ENCODE peak calls at places on chromosomes 2 and 18, in nine cellular contexts. X is HAP-1; J is posterior vena cava; B is mucosa of gallbladder; I is A172; R is activated gamma-delta T cell treated with Interleukin-2 at 50 U/mL for 16 hours; P is nucleus accumbens; A is activated T-cell treated with anti-CD3 and anti-CD28 coated beads, Interleukin-2, amount 50 U/mL, for 72 hours; L is DMS 273 treated with DMSO at 0.1 percent for 48 hours. Y is an unnamed sample.

GRCh38 chr2:200376422-200377142 is 70.1 kb downstream of the SPATS2L start:
- DNase-seq in X (no peak), J (no peak), B (no peak), I (peak; percentile 45), R (peak; percentile 16), P (no peak), A (peak; percentile 12), L (no peak), Y (no peak)

GRCh38 chr2:78925258-78925657 is 100.2 kb upstream of the REG3G start:
- DNase-seq in X (no peak), J (no peak), B (no peak), I (no peak), R (no peak), P (no peak), A (no peak), L (no peak), Y (no peak)

GRCh38 chr18:32714571-32715148 is 58.2 kb downstream of the KLHL14 start:
- DNase-seq in X (peak; percentile 66), J (no peak), B (peak; percentile 62), I (peak; percentile 47), R (no peak), P (no peak), A (peak; percentile 19), L (no peak), Y (no peak)

GRCh38 chr2:239390546-239391285 is 10.1 kb downstream of the HDAC4 start:
- DNase-seq in X (no peak), J (peak; percentile 78), B (no peak), I (no peak), R (no peak), P (no peak), A (no peak), L (no peak), Y (no peak)

GRCh38 chr18:33716061-33716683 is 138.2 kb downstream of the ASXL3 start:
- DNase-seq in X (no peak), J (no peak), B (no peak), I (no peak), R (no peak), P (no peak), A (no peak), L (no peak), Y (no peak)

GRCh38 chr2:47779416-47779790 is 3.5 kb upstream of the MSH6 start:
- DNase-seq in X (no peak), J (no peak), B (no peak), I (no peak), R (no peak), P (no peak), A (no peak), L (no peak), Y (no peak)

GRCh38 chr2:9288233-9288632 is 81.6 kb downstream of the ASAP2 start:
- DNase-seq in X (no peak), J (no peak), B (no peak), I (peak; percentile 94), R (no peak), P (no peak), A (no peak), L (no peak), Y (no peak)

GRCh38 chr2:195151711-195152110 is 505.3 kb upstream of the SLC39A10 start:
- DNase-seq in X (no peak), J (no peak), B (no peak), I (no peak), R (no peak), P (no peak), A (no peak), L (no peak), Y (no peak)

GRCh38 chr2:220227272-220227920 is 600.0 kb downstream of the SLC4A3 start:
- DNase-seq in X (no peak), J (no peak), B (no peak), I (peak; percentile 59), R (no peak), P (no peak), A (no peak), L (no peak), Y (no peak)

GRCh38 chr2:106026271-106027190 is 167.6 kb downstream of the UXS1 start:
- DNase-seq in X (no peak), J (no peak), B (no peak), I (no peak), R (no peak), P (no peak), A (no peak), L (no peak), Y (no peak)

GRCh38 chr2:190050001-190050400 is 12.5 kb downstream of the MSTN start:
- DNase-seq in X (no peak), J (no peak), B (no peak), I (no peak), R (no peak), P (no peak), A (no peak), L (no peak), Y (no peak)

GRCh38 chr18:45221363-45221762 is 393.9 kb upstream of the SLC14A2 start:
- DNase-seq in X (no peak), J (no peak), B (no peak), I (no peak), R (no peak), P (no peak), A (no peak), L (no peak), Y (no peak)

GRCh38 chr2:26838121-26838906 is 9.6 kb upstream of the DPYSL5 start:
- DNase-seq in X (peak; percentile 40), J (no peak), B (no peak), I (no peak), R (no peak), P (no peak), A (no peak), L (no peak), Y (no peak)

GRCh38 chr18:49911414-49911813 is 98.1 kb upstream of the ACAA2 start:
- DNase-seq in X (no peak), J (no peak), B (no peak), I (no peak), R (no peak), P (no peak), A (no peak), L (no peak), Y (no peak)

GRCh38 chr2:146853741-146854444 is 990.9 kb upstream of the ACVR2A start:
- DNase-seq in X (no peak), J (no peak), B (no peak), I (peak; percentile 34), R (no peak), P (no peak), A (no peak), L (no peak), Y (no peak)

GRCh38 chr2:10216677-10217498 is 85.8 kb upstream of the HPCAL1 start:
- DNase-seq in X (no peak), J (peak; percentile 45), B (no peak), I (no peak), R (no peak), P (no peak), A (no peak), L (no peak), Y (no peak)

GRCh38 chr2:222946700-222947278 is 86.0 kb downstream of the ACSL3 start:
- DNase-seq in X (no peak), J (no peak), B (no peak), I (no peak), R (no peak), P (no peak), A (no peak), L (no peak), Y (no peak)

GRCh38 chr18:63074987-63075404 is 244.6 kb downstream of the BCL2 start:
- DNase-seq in X (peak; percentile 69), J (peak; percentile 92), B (peak; percentile 80), I (no peak), R (peak; percentile 39), P (peak; percentile 56), A (peak; percentile 69), L (peak; percentile 62), Y (peak; percentile 29)

GRCh38 chr2:47867205-47867604 is 39.1 kb downstream of the FBXO11 start:
- DNase-seq in X (no peak), J (no peak), B (peak; percentile 54), I (peak; percentile 88), R (no peak), P (no peak), A (no peak), L (no peak), Y (no peak)

GRCh38 chr2:205076405-205076804 is 531.1 kb downstream of the PARD3B start:
- DNase-seq in X (no peak), J (no peak), B (no peak), I (no peak), R (no peak), P (no peak), A (no peak), L (no peak), Y (no peak)

GRCh38 chr2:201466050-201466660 is 14.6 kb downstream of the STRADB start:
- DNase-seq in X (no peak), J (no peak), B (no peak), I (peak; percentile 29), R (no peak), P (no peak), A (no peak), L (peak; percentile 92), Y (no peak)

GRCh38 chr2:74906395-74906794 is 52.0 kb upstream of the POLE4 start:
- DNase-seq in X (no peak), J (no peak), B (no peak), I (no peak), R (no peak), P (no peak), A (no peak), L (no peak), Y (no peak)

GRCh38 chr2:37472959-37473358 is 128.5 kb downstream of the QPCT start:
- DNase-seq in X (no peak), J (no peak), B (no peak), I (peak; percentile 35), R (no peak), P (no peak), A (no peak), L (no peak), Y (no peak)

GRCh38 chr2:221318751-221319150 is 253.4 kb downstream of the EPHA4 start:
- DNase-seq in X (no peak), J (no peak), B (no peak), I (no peak), R (no peak), P (no peak), A (no peak), L (no peak), Y (no peak)

GRCh38 chr2:28750316-28751101 is 1.1 kb upstream of the PPP1CB start:
- DNase-seq in X (no peak), J (no peak), B (no peak), I (peak; percentile 44), R (no peak), P (no peak), A (peak; percentile 33), L (no peak), Y (peak; percentile 26)

GRCh38 chr2:238203973-238204683 is 633 bp upstream of the ILKAP start:
- DNase-seq in X (no peak), J (no peak), B (no peak), I (no peak), R (no peak), P (no peak), A (no peak), L (no peak), Y (no peak)

GRCh38 chr18:43574974-43575373 is 297.7 kb upstream of the SYT4 start:
- DNase-seq in X (no peak), J (no peak), B (no peak), I (no peak), R (no peak), P (no peak), A (no peak), L (no peak), Y (no peak)

GRCh38 chr2:73415906-73416305 is 30.3 kb downstream of the ALMS1 start:
- DNase-seq in X (no peak), J (no peak), B (no peak), I (no peak), R (no peak), P (no peak), A (no peak), L (no peak), Y (no peak)

GRCh38 chr18:48790226-48790863 is 160.4 kb downstream of the SMAD7 start:
- DNase-seq in X (no peak), J (peak; percentile 96), B (peak; percentile 54), I (no peak), R (no peak), P (no peak), A (no peak), L (no peak), Y (no peak)

GRCh38 chr2:217790195-217790594 is 212.6 kb downstream of the TNS1 start:
- DNase-seq in X (no peak), J (peak; percentile 65), B (no peak), I (no peak), R (no peak), P (no peak), A (peak; percentile 18), L (no peak), Y (no peak)

GRCh38 chr2:191892391-191892790 is 45.5 kb upstream of the CAVIN2 start:
- DNase-seq in X (no peak), J (no peak), B (no peak), I (no peak), R (no peak), P (no peak), A (no peak), L (no peak), Y (no peak)